ENCODE peak calls at places on chromosomes 3 and 15, in four cellular contexts. C is H1, D is H9, I is mesendoderm. X is an unnamed sample.

GRCh38 chr15:60890361-60890991 is 338.6 kb downstream of the RORA start:
- DNase-seq in D (no peak), I (no peak), C (no peak), X (no peak)

GRCh38 chr15:80208758-80209734 is 43.0 kb downstream of the CTXND1 start:
- DNase-seq in I (peak), D (no peak), C (no peak), X (no peak)

GRCh38 chr3:165192610-165193192 is 3.5 kb downstream of the SLITRK3 start:
- DNase-seq in C (peak), I (peak), D (peak), X (no peak)

GRCh38 chr15:89379818-89380217 is 45.2 kb upstream of the POLG start:
- DNase-seq in D (peak), I (no peak), C (no peak), X (no peak)

GRCh38 chr15:78680416-78681068 is 39.5 kb upstream of the CHRNB4 start:
- DNase-seq in D (no peak), C (no peak), I (no peak), X (no peak)

GRCh38 chr15:83709246-83709645 is 55.3 kb downstream of the ADAMTSL3 start:
- DNase-seq in D (no peak), I (no peak), C (no peak), X (peak)

GRCh38 chr3:148102156-148102555 is 595.5 kb upstream of the AGTR1 start:
- DNase-seq in C (no peak), D (no peak), I (no peak), X (no peak)

GRCh38 chr15:45732544-45733130 is 97.8 kb downstream of the SQOR start:
- DNase-seq in C (no peak), D (no peak), I (no peak), X (no peak)

GRCh38 chr3:132804498-132804897 is 82.3 kb upstream of the NPHP3 start:
- DNase-seq in D (no peak), C (no peak), I (no peak), X (no peak)

GRCh38 chr3:136305879-136306278 is 55.7 kb downstream of the PCCB start:
- DNase-seq in I (peak), C (no peak), D (no peak), X (peak)

GRCh38 chr3:114892117-114892870 is 254.8 kb downstream of the ZBTB20 start:
- DNase-seq in I (no peak), D (no peak), C (no peak), X (no peak)

GRCh38 chr3:161915283-161915682 is 418.7 kb downstream of the OTOL1 start:
- DNase-seq in D (no peak), I (no peak), C (no peak), X (no peak)

GRCh38 chr15:93703092-93703785 is 528.1 kb upstream of the MCTP2 start:
- DNase-seq in I (no peak), C (no peak), D (no peak), X (no peak)

GRCh38 chr3:57582470-57583168 is 14.5 kb downstream of the ARF4 start:
- DNase-seq in D (peak), I (peak), C (peak), X (no peak)

GRCh38 chr15:63353887-63354286 is 27.8 kb downstream of the CA12 start:
- DNase-seq in D (no peak), I (no peak), C (no peak), X (no peak)

GRCh38 chr3:14577897-14578296 is 37.8 kb upstream of the GRIP2 start:
- DNase-seq in D (no peak), I (no peak), C (no peak), X (no peak)

GRCh38 chr3:104628185-104628789 is 738.4 kb upstream of the ALCAM start:
- DNase-seq in C (no peak), D (no peak), I (peak), X (peak)

GRCh38 chr15:64877435-64877834 is 34.3 kb upstream of the ANKDD1A start:
- DNase-seq in C (no peak), D (no peak), I (no peak), X (no peak)

GRCh38 chr3:165254812-165255211 is 58.6 kb upstream of the SLITRK3 start:
- DNase-seq in I (peak), C (no peak), D (no peak), X (no peak)

GRCh38 chr3:36738701-36739100 is 25.7 kb downstream of the DCLK3 start:
- DNase-seq in C (no peak), D (no peak), I (no peak), X (no peak)

DNA sequence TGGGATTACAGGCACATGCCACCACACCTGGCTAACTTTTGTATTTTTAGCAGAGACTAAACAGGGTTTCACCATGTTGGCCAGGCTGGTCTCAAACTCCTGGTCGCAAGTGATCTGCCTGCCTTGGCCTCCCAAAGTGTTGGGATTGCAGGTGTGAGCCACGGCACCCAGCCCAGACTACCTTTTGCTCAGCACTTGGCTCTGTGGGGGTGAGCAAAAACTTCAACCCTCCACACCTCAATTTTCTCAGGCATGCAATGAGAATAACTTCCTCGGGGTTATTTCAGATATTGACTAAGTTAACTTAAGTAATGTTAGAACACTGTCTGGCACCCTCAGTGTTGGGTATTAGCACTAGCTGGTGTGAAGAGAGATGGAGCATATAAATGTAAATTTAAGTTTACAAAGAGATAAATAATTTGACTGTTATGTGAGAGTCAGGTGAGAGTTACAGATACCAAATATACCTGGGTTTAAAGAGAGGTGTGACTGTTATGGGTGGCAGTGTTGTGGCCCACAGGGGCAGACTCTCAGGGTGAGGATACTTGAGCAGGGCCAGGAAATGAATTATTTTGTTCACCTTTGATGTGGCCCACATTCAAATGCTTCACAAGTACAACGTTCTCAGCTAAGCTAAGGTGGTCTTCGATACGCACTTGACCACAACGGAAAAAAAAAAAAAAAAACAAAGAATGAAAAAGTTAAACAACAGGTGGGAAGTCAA is 29.0 kb downstream of the CPOX start:
- DNase-seq in C (no peak), I (no peak), D (no peak), X (no peak)
- H3K27ac ChIP-seq in C (no peak), I (no peak), D (no peak), X (no peak)

GRCh38 chr3:191239439-191240035 is 40.5 kb downstream of the OSTN start:
- DNase-seq in D (no peak), I (no peak), C (no peak), X (no peak)

GRCh38 chr3:191240432-191240831 is 41.4 kb downstream of the OSTN start:
- DNase-seq in D (no peak), I (no peak), C (no peak), X (no peak)

GRCh38 chr3:191237045-191237882 is 38.2 kb downstream of the OSTN start:
- DNase-seq in D (no peak), I (no peak), C (no peak), X (no peak)

GRCh38 chr3:191236635-191237034 is 37.6 kb downstream of the OSTN start:
- DNase-seq in I (no peak), C (no peak), D (no peak), X (peak)

DNA sequence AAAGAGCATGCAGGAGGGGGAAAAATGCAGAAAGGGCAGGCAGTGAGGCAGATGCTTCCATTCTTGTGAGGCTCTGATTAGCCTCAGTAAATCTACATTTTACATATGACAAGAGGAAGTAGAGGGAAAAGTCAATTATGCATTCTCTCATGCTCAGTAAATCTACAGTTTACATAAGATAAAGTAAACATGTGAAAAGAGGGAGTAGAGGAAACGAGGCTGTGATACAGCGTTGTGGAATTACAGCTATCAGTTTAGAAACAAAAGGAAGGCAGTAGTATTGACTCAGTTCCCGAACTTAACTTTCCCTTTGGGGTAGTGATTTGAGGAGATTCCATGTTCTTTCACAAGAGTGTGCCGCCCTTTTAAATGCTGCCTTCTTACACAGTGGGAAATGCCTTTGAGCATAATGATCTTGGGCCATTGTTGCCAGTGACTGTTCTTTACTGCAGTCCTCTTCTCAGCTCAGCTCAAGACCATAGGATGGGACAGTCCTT is 39.3 kb downstream of the OSTN start:
- DNase-seq in D (no peak), C (no peak), I (peak), X (peak)
- H4K5ac ChIP-seq in D (no peak), C (no peak), I (no peak), X (peak)

GRCh38 chr15:51336011-51336410 is 2.4 kb downstream of the CYP19A1 start:
- DNase-seq in C (no peak), D (no peak), I (no peak), X (no peak)

GRCh38 chr15:51343466-51343865 is 2.0 kb downstream of the GLDN start:
- DNase-seq in C (no peak), D (no peak), I (no peak), X (no peak)

GRCh38 chr15:51342249-51342999 is 969 bp downstream of the GLDN start:
- DNase-seq in D (no peak), C (no peak), I (peak), X (no peak)

GRCh38 chr15:51338496-51338895 is at the start of gene CYP19A1:
- DNase-seq in D (no peak), I (no peak), C (no peak), X (no peak)

DNA sequence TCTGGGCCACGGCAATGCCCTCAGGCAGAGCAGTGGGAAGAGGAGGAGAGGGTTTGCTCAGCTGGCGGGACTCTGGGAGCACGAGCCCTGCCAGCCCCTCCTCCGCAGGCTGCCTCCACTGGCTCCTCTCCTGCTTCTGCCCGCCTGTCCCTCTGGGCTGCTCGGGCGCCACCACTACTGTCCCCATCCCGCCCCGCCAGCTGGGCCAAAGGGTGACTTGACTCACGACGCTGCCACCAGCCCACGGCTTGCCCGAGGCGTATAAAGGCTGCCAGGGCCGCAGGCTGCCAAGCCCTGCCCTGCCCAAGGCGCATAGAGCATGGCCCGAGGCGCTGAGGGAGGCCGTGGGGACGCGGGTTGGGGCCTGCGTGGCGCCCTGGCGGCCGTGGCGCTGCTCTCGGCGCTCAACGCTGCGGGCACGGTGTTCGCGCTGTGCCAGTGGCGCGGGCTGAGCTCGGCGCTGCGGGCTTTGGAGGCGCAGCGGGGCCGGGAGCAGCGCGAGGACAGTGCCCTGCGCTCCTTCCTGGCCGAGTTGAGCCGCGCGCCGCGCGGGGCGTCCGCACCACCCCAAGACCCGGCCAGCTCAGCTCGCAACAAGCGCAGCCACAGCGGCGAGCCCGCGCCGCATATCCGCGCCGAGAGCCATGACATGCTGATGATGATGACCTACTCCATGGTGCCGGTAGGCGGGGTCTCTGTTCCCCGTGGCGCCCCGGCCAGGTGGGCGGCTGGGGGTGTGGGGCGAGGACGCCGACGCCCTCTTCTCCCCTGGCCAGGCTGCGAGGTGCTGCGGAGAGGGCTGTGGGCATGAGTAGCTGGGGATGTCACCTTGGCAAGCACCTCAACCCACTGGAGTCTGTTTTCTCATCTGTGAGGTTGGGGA is at the start of gene GLDN:
- DNase-seq in C (peak), I (peak), D (peak), X (peak)
- H4K8ac ChIP-seq in C (peak), I (no peak), D (no peak), X (no peak)

GRCh38 chr3:47283193-47283537 is 421 bp downstream of the KLHL18 start:
- DNase-seq in C (no peak), I (peak), D (no peak), X (no peak)
- H3K27ac ChIP-seq in C (no peak), I (no peak), D (no peak), X (peak)

GRCh38 chr15:57698243-57698642 is 8.3 kb upstream of the POLR2M start:
- DNase-seq in I (no peak), D (no peak), C (no peak), X (no peak)

GRCh38 chr15:57696146-57696545 is 10.4 kb upstream of the POLR2M start:
- DNase-seq in D (no peak), I (peak), C (no peak), X (no peak)

GRCh38 chr15:57694264-57694663 is 12.2 kb upstream of the POLR2M start:
- DNase-seq in I (no peak), D (no peak), C (no peak), X (no peak)

GRCh38 chr15:57692709-57693108 is 13.8 kb upstream of the POLR2M start:
- DNase-seq in D (no peak), I (no peak), C (no peak), X (peak)

DNA sequence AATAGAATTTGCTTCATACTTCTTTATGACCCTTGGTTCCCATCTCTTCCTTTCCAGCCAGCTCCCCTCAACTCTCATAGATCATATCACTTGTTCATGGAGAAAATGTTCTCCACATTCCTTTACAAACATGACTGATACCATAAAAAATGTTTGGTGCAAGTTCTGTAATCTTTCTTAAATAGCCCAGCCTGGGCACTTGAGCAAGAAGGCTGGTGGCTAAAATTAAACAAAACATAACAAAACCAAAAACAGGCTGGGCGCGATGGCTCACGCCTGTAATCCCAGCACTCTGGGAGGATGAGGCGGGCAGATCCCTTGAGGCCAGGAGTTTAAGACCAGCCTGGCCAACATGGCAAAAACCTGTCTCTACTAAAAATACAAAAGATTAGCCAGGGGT is 8.9 kb upstream of the POLR2M start:
- DNase-seq in D (no peak), I (no peak), C (no peak), X (peak)
- H4K5ac ChIP-seq in D (no peak), I (no peak), C (no peak), X (no peak)

X was measured in IMR-90.